ENCODE peak calls at places on chromosomes 16 and 17, in six cellular contexts. F is mesothelial cell of epicardium, X is ascending aorta, U is heart right ventricle, R is fibroblast of lung, C is Calu3. Y is an unnamed sample.

GRCh38 chr17:49050611-49051010 is 53.4 kb downstream of the IGF2BP1 start:
- DNase-seq in F (no peak), R (no peak), C (no peak), U (no peak), X (no peak), Y (no peak)

GRCh38 chr17:30382345-30382744 is 3.6 kb downstream of the CPD start:
- DNase-seq in F (no peak), C (no peak), R (no peak), U (no peak), X (no peak), Y (no peak)

GRCh38 chr16:67719778-67720144 is 645 bp upstream of the GFOD2 start:
- DNase-seq in U (no peak), C (peak), F (no peak), X (peak), R (peak), Y (peak)

GRCh38 chr16:4847774-4848587 is 700 bp downstream of the UBN1 start:
- DNase-seq in F (peak), C (peak), U (peak), R (peak), X (peak), Y (peak)

GRCh38 chr16:85615014-85615851 is 2.1 kb downstream of the GSE1 start:
- DNase-seq in C (peak), U (peak), X (no peak), R (no peak), F (peak), Y (no peak)

GRCh38 chr17:75774988-75775668 is 9.5 kb upstream of the UNK start:
- DNase-seq in U (no peak), X (peak), R (peak), C (no peak), F (no peak), Y (peak)

GRCh38 chr16:78170360-78170928 is 71.0 kb downstream of the WWOX start:
- DNase-seq in X (no peak), R (no peak), U (no peak), C (no peak), F (no peak), Y (no peak)

GRCh38 chr17:21298056-21298982 is 13.8 kb downstream of the MAP2K3 start:
- DNase-seq in U (no peak), C (no peak), F (no peak), X (no peak), R (no peak), Y (no peak)

GRCh38 chr17:21505819-21506815 is 130.0 kb downstream of the KCNJ12 start:
- DNase-seq in C (no peak), F (no peak), R (no peak), X (no peak), U (no peak), Y (no peak)

GRCh38 chr17:74820037-74820436 is 39.6 kb downstream of the GRIN2C start:
- DNase-seq in R (no peak), X (no peak), F (no peak), U (no peak), C (no peak), Y (no peak)

GRCh38 chr17:77493901-77494663 is 353.3 kb downstream of the SEC14L1 start:
- DNase-seq in X (peak), C (no peak), R (no peak), F (no peak), U (no peak), Y (no peak)

GRCh38 chr16:89512453-89512852 is 4.2 kb downstream of the SPG7 start:
- DNase-seq in C (no peak), R (no peak), U (no peak), F (no peak), X (no peak), Y (no peak)

GRCh38 chr16:12869681-12870427 is 31.5 kb upstream of the SHISA9 start:
- DNase-seq in U (no peak), R (no peak), F (no peak), X (no peak), C (no peak), Y (no peak)

GRCh38 chr16:25126820-25127232 is 15.3 kb downstream of the LCMT1 start:
- DNase-seq in R (peak), F (no peak), X (no peak), C (peak), U (no peak), Y (peak)

GRCh38 chr16:4687946-4688673 is 5.3 kb upstream of the NUDT16L1 start:
- DNase-seq in C (no peak), F (no peak), R (no peak), U (peak), X (no peak), Y (no peak)

GRCh38 chr17:68455756-68456528 is 1.4 kb downstream of the WIPI1 start:
- DNase-seq in C (peak), F (no peak), U (no peak), R (peak), X (no peak), Y (peak)

GRCh38 chr17:75168998-75169397 is 13.8 kb downstream of the SUMO2 start:
- DNase-seq in X (no peak), U (no peak), R (no peak), F (no peak), C (no peak), Y (no peak)

GRCh38 chr17:72890711-72891110 is 201.8 kb downstream of the SLC39A11 start:
- DNase-seq in R (peak), X (no peak), U (no peak), C (no peak), F (no peak), Y (peak)

GRCh38 chr16:54062361-54063346 is 223.9 kb downstream of the IRX3 start:
- DNase-seq in R (no peak), X (no peak), F (no peak), U (no peak), C (no peak), Y (no peak)

GRCh38 chr17:72432881-72433280 is 312.1 kb downstream of the SOX9 start:
- DNase-seq in C (no peak), F (no peak), R (no peak), U (no peak), X (peak), Y (no peak)

GRCh38 chr17:77286641-77287431 is 146.1 kb downstream of the SEC14L1 start:
- DNase-seq in X (peak), R (peak), U (peak), F (no peak), C (peak), Y (peak)

GRCh38 chr16:87740909-87741424 is 24.8 kb downstream of the KLHDC4 start:
- DNase-seq in F (no peak), U (peak), C (no peak), X (no peak), R (peak), Y (no peak)

GRCh38 chr17:73247728-73248127 is 14.0 kb downstream of the CPSF4L start:
- DNase-seq in R (no peak), U (no peak), F (no peak), X (no peak), C (no peak), Y (peak)

GRCh38 chr16:26345951-26346350 is 654.2 kb downstream of the HS3ST4 start:
- DNase-seq in R (no peak), U (no peak), X (no peak), F (no peak), C (no peak), Y (no peak)

GRCh38 chr17:43722921-43723665 is 35.5 kb downstream of the SOST start:
- DNase-seq in C (no peak), R (no peak), U (no peak), F (no peak), X (no peak), Y (no peak)

GRCh38 chr17:15092762-15093161 is 172.4 kb downstream of the PMP22 start:
- DNase-seq in C (no peak), F (no peak), X (no peak), R (peak), U (no peak), Y (peak)

GRCh38 chr16:79981814-79982213 is 381.3 kb upstream of the MAF start:
- DNase-seq in U (no peak), R (no peak), X (no peak), C (no peak), F (no peak), Y (no peak)

GRCh38 chr16:51637744-51638100 is 486.7 kb upstream of the SALL1 start:
- DNase-seq in C (no peak), F (no peak), X (no peak), R (peak), U (no peak), Y (peak)

GRCh38 chr16:51640196-51640595 is 489.1 kb upstream of the SALL1 start:
- DNase-seq in R (no peak), U (no peak), F (no peak), X (no peak), C (no peak), Y (no peak)

GRCh38 chr16:51641191-51641765 is 490.2 kb upstream of the SALL1 start:
- DNase-seq in C (no peak), U (no peak), R (peak), F (no peak), X (no peak), Y (no peak)

GRCh38 chr16:51638338-51639135 is 487.5 kb upstream of the SALL1 start:
- DNase-seq in X (no peak), R (peak), C (no peak), F (no peak), U (no peak), Y (peak)

DNA sequence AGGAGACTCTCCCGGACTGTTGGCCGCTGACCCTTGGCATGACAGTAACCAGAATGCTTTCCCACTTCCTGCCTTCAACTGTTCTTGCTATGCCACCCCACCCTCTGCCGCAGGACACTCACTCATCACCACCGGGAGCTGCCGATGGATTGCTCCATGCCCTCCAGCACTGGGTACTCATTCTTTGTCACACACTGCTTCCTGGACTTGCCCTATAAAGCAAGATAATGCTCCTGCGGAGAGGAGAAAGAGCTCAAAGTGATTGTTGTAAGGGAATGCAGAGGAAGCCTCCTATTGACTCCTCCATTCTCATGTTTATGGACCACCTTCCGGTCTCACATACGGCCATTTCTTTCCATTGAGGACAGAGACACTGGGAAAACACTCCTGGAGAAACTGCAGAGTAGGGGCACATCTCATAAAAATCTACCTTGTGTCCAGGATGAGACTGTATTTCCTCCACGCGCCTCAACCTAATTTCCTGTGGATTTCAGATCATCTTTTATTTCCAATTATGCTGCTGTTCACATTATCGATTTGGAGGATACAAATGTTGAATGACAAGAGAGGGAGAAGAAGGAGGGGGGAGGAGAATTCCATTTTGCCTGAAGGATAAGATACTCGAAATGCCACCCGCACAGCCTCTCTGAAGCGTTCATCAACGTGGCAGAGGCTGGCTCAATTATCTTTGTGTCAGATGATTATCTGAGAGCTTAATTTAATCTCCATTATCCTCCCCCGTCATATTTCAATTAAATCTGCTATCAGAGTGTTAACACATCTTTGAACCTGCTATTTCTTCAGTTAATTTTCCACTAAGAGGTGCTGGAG is 486.1 kb upstream of the SALL1 start:
- DNase-seq in F (no peak), X (no peak), C (no peak), R (no peak), U (no peak), Y (no peak)
- TF ChIP-seq CTCF in F (no peak), X (no peak), C (no peak), R (no peak), U (no peak), Y (no peak)

GRCh38 chr16:82756283-82756599 is 129.5 kb downstream of the CDH13 start:
- DNase-seq in F (no peak), X (no peak), R (peak), C (no peak), U (no peak), Y (peak)

GRCh38 chr16:82753821-82754220 is 127.1 kb downstream of the CDH13 start:
- DNase-seq in C (no peak), R (peak), X (no peak), U (no peak), F (no peak), Y (no peak)

GRCh38 chr16:82754716-82755513 is 128.1 kb downstream of the CDH13 start:
- DNase-seq in C (no peak), X (no peak), F (no peak), U (no peak), R (no peak), Y (no peak)

GRCh38 chr16:82758406-82758805 is 131.6 kb downstream of the CDH13 start:
- DNase-seq in R (no peak), X (no peak), C (no peak), U (no peak), F (no peak), Y (no peak)

GRCh38 chr16:82755570-82756282 is 129.0 kb downstream of the CDH13 start:
- DNase-seq in R (peak), C (no peak), X (no peak), F (no peak), U (no peak), Y (peak)
- TF ChIP-seq CTCF in R (peak), C (no peak), X (no peak), F (no peak), U (no peak), Y (peak)

GRCh38 chr17:58181796-58182195 is 10.7 kb upstream of the EPX start:
- DNase-seq in U (no peak), R (no peak), F (no peak), C (no peak), X (no peak), Y (no peak)
- TF ChIP-seq CTCF in U (no peak), R (no peak), F (no peak), C (no peak), X (no peak), Y (no peak)

GRCh38 chr16:82033683-82034300 is 1.3 kb upstream of the HSD17B2 start:
- DNase-seq in R (no peak), C (no peak), U (no peak), X (no peak), F (no peak), Y (no peak)

GRCh38 chr16:82027629-82028035 is 7.4 kb upstream of the HSD17B2 start:
- DNase-seq in F (no peak), C (peak), R (no peak), U (no peak), X (no peak), Y (no peak)

GRCh38 chr16:82034981-82035612 is at the start of gene HSD17B2:
- DNase-seq in C (peak), U (no peak), R (peak), F (no peak), X (no peak), Y (no peak)

GRCh38 chr16:82033006-82033405 is 2.0 kb upstream of the HSD17B2 start:
- DNase-seq in F (no peak), R (no peak), C (peak), X (no peak), U (no peak), Y (no peak)

DNA sequence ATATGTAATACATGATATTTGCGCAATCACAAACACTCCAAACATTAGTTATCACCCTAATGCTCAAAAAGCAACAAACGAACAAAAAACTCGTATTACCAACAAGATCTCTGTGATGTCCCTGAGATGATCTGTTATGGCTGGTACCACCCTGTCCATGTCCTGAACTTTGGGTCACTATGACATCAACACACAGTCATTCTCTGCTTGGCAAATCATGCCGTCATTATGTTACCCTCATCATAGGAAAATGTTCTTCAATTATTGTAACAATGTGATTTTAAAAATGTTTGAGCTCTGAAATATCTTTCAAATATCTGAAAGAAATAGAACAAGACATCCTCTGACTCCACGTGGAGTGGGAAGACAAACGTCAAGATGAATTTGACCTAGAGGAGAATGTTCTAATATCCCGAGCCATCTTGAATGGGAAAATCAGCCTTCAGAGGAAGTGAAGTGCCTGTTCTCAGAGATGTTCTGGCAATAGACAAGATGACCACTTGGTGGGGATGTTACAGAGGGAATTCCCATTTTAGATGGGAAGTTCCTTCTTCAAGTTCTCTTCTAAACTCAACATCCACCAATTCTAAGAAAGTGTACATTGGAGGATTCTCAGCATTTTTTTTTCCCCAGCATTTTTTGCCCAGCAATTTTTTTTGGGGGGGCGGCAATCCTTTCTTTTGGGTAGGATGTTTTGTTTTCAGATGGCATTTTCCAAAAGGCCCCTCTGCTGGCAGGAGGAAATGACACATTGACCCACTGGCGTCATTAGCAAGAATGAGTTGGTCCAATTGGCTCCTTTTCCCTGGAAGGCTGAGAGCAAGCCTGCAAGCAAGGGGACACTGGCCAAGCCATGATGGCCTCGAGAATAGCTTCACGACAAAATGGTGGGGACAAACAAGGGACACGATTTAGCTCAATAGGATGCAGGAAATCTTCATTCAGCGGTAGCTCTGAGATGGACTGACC is 3.7 kb upstream of the HSD17B2 start:
- DNase-seq in F (no peak), U (no peak), X (no peak), R (peak), C (peak), Y (peak)
- TF ChIP-seq CTCF in F (no peak), U (no peak), X (peak), R (peak), C (no peak), Y (peak)

GRCh38 chr16:77273-77806 is 685 bp upstream of the MPG start:
- DNase-seq in U (peak), F (no peak), C (peak), X (peak), R (peak), Y (peak)

GRCh38 chr16:76535-77272 is 1.3 kb upstream of the MPG start:
- DNase-seq in X (peak), U (peak), R (peak), F (no peak), C (peak), Y (peak)

GRCh38 chr16:74437-75318 is 2.2 kb upstream of the RHBDF1 start:
- DNase-seq in U (no peak), R (no peak), C (no peak), X (no peak), F (no peak), Y (no peak)

GRCh38 chr16:74025-74424 is 1.6 kb upstream of the RHBDF1 start:
- DNase-seq in F (no peak), X (no peak), U (peak), C (no peak), R (no peak), Y (no peak)

GRCh38 chr16:75580-76501 is 2.2 kb upstream of the MPG start:
- DNase-seq in F (no peak), X (peak), U (peak), C (no peak), R (peak), Y (peak)
- TF ChIP-seq CTCF in F (no peak), X (peak), U (no peak), C (no peak), R (peak), Y (peak)

Y was measured in fibroblast of pulmonary artery.